ENCODE peak calls at places on chromosomes 12 and 14, in eight cellular contexts. One of them, this sample, is unnamed.

GRCh38 chr12:106226884-106227640 is 20.8 kb downstream of the CKAP4 start:
- DNase-seq in A549: peak
- DNase-seq in NCI-H2171 treated with DMSO at 0.1 percent for 48 hours: peak
- DNase-seq in activated CD8-positive, alpha-beta memory T cell treated with anti-CD3 and anti-CD28 coated beads, Interleukin-2, amount 50 U/mL, for 48 hours: no peak
- DNase-seq in HFFc6: peak
- DNase-seq in iPS-NIHi11: peak
- DNase-seq in retina: peak
- DNase-seq in nucleus accumbens: no peak
- DNase-seq in this sample: peak

GRCh38 chr12:132189378-132190011 is 45.2 kb downstream of the NOC4L start:
- DNase-seq in A549: peak
- DNase-seq in NCI-H2171 treated with DMSO at 0.1 percent for 48 hours: peak
- DNase-seq in activated CD8-positive, alpha-beta memory T cell treated with anti-CD3 and anti-CD28 coated beads, Interleukin-2, amount 50 U/mL, for 48 hours: peak
- DNase-seq in HFFc6: peak
- DNase-seq in iPS-NIHi11: peak
- DNase-seq in retina: peak
- DNase-seq in nucleus accumbens: peak
- DNase-seq in this sample: peak

GRCh38 chr14:97177635-97178034 is 380.5 kb downstream of the VRK1 start:
- DNase-seq in A549: no peak
- DNase-seq in NCI-H2171 treated with DMSO at 0.1 percent for 48 hours: no peak
- DNase-seq in activated CD8-positive, alpha-beta memory T cell treated with anti-CD3 and anti-CD28 coated beads, Interleukin-2, amount 50 U/mL, for 48 hours: no peak
- DNase-seq in HFFc6: no peak
- DNase-seq in iPS-NIHi11: no peak
- DNase-seq in retina: no peak
- DNase-seq in nucleus accumbens: no peak
- DNase-seq in this sample: no peak

GRCh38 chr14:79924583-79924982 is 286.7 kb downstream of the DIO2 start:
- DNase-seq in A549: no peak
- DNase-seq in NCI-H2171 treated with DMSO at 0.1 percent for 48 hours: no peak
- DNase-seq in activated CD8-positive, alpha-beta memory T cell treated with anti-CD3 and anti-CD28 coated beads, Interleukin-2, amount 50 U/mL, for 48 hours: no peak
- DNase-seq in HFFc6: no peak
- DNase-seq in iPS-NIHi11: no peak
- DNase-seq in retina: no peak
- DNase-seq in nucleus accumbens: no peak
- DNase-seq in this sample: no peak

GRCh38 chr12:45547822-45548221 is 181.7 kb upstream of the ARID2 start:
- DNase-seq in A549: no peak
- DNase-seq in NCI-H2171 treated with DMSO at 0.1 percent for 48 hours: no peak
- DNase-seq in activated CD8-positive, alpha-beta memory T cell treated with anti-CD3 and anti-CD28 coated beads, Interleukin-2, amount 50 U/mL, for 48 hours: no peak
- DNase-seq in HFFc6: peak
- DNase-seq in iPS-NIHi11: no peak
- DNase-seq in retina: no peak
- DNase-seq in nucleus accumbens: no peak
- DNase-seq in this sample: no peak

GRCh38 chr12:113152835-113153814 is 3.6 kb downstream of the CFAP73 start:
- DNase-seq in A549: peak
- DNase-seq in NCI-H2171 treated with DMSO at 0.1 percent for 48 hours: peak
- DNase-seq in activated CD8-positive, alpha-beta memory T cell treated with anti-CD3 and anti-CD28 coated beads, Interleukin-2, amount 50 U/mL, for 48 hours: peak
- DNase-seq in HFFc6: peak
- DNase-seq in iPS-NIHi11: peak
- DNase-seq in retina: peak
- DNase-seq in nucleus accumbens: peak
- DNase-seq in this sample: peak

GRCh38 chr12:65999564-66000280 is 130.8 kb downstream of the LLPH start:
- DNase-seq in A549: no peak
- DNase-seq in NCI-H2171 treated with DMSO at 0.1 percent for 48 hours: no peak
- DNase-seq in activated CD8-positive, alpha-beta memory T cell treated with anti-CD3 and anti-CD28 coated beads, Interleukin-2, amount 50 U/mL, for 48 hours: no peak
- DNase-seq in HFFc6: peak
- DNase-seq in iPS-NIHi11: no peak
- DNase-seq in retina: no peak
- DNase-seq in nucleus accumbens: no peak
- DNase-seq in this sample: no peak

GRCh38 chr12:4934651-4935050 is 24.9 kb downstream of the KCNA1 start:
- DNase-seq in A549: no peak
- DNase-seq in NCI-H2171 treated with DMSO at 0.1 percent for 48 hours: no peak
- DNase-seq in activated CD8-positive, alpha-beta memory T cell treated with anti-CD3 and anti-CD28 coated beads, Interleukin-2, amount 50 U/mL, for 48 hours: no peak
- DNase-seq in HFFc6: no peak
- DNase-seq in iPS-NIHi11: no peak
- DNase-seq in retina: no peak
- DNase-seq in nucleus accumbens: no peak
- DNase-seq in this sample: no peak

GRCh38 chr12:85575115-85576096 is 260.8 kb downstream of the RASSF9 start:
- DNase-seq in A549: peak
- DNase-seq in NCI-H2171 treated with DMSO at 0.1 percent for 48 hours: peak
- DNase-seq in activated CD8-positive, alpha-beta memory T cell treated with anti-CD3 and anti-CD28 coated beads, Interleukin-2, amount 50 U/mL, for 48 hours: no peak
- DNase-seq in HFFc6: peak
- DNase-seq in iPS-NIHi11: peak
- DNase-seq in retina: peak
- DNase-seq in nucleus accumbens: no peak
- DNase-seq in this sample: peak

GRCh38 chr12:57874166-57875108 is 27.9 kb upstream of the CTDSP2 start:
- DNase-seq in A549: no peak
- DNase-seq in NCI-H2171 treated with DMSO at 0.1 percent for 48 hours: no peak
- DNase-seq in activated CD8-positive, alpha-beta memory T cell treated with anti-CD3 and anti-CD28 coated beads, Interleukin-2, amount 50 U/mL, for 48 hours: no peak
- DNase-seq in HFFc6: no peak
- DNase-seq in iPS-NIHi11: no peak
- DNase-seq in retina: no peak
- DNase-seq in nucleus accumbens: no peak
- DNase-seq in this sample: no peak

GRCh38 chr14:68791078-68791983 is 1.5 kb downstream of the ZFP36L1 start:
- DNase-seq in A549: no peak
- DNase-seq in NCI-H2171 treated with DMSO at 0.1 percent for 48 hours: peak
- DNase-seq in activated CD8-positive, alpha-beta memory T cell treated with anti-CD3 and anti-CD28 coated beads, Interleukin-2, amount 50 U/mL, for 48 hours: no peak
- DNase-seq in HFFc6: no peak
- DNase-seq in iPS-NIHi11: no peak
- DNase-seq in retina: peak
- DNase-seq in nucleus accumbens: no peak
- DNase-seq in this sample: no peak

GRCh38 chr12:91985002-91985767 is 160.5 kb downstream of the BTG1 start:
- DNase-seq in A549: no peak
- DNase-seq in NCI-H2171 treated with DMSO at 0.1 percent for 48 hours: no peak
- DNase-seq in activated CD8-positive, alpha-beta memory T cell treated with anti-CD3 and anti-CD28 coated beads, Interleukin-2, amount 50 U/mL, for 48 hours: no peak
- DNase-seq in HFFc6: peak
- DNase-seq in iPS-NIHi11: no peak
- DNase-seq in retina: no peak
- DNase-seq in nucleus accumbens: no peak
- DNase-seq in this sample: no peak

GRCh38 chr14:79989990-79990389 is 221.3 kb downstream of the DIO2 start:
- DNase-seq in A549: no peak
- DNase-seq in NCI-H2171 treated with DMSO at 0.1 percent for 48 hours: no peak
- DNase-seq in activated CD8-positive, alpha-beta memory T cell treated with anti-CD3 and anti-CD28 coated beads, Interleukin-2, amount 50 U/mL, for 48 hours: no peak
- DNase-seq in HFFc6: no peak
- DNase-seq in iPS-NIHi11: no peak
- DNase-seq in retina: no peak
- DNase-seq in nucleus accumbens: no peak
- DNase-seq in this sample: no peak

GRCh38 chr12:24109381-24110039 is 160.0 kb upstream of the SOX5 start:
- DNase-seq in A549: no peak
- DNase-seq in NCI-H2171 treated with DMSO at 0.1 percent for 48 hours: peak
- DNase-seq in activated CD8-positive, alpha-beta memory T cell treated with anti-CD3 and anti-CD28 coated beads, Interleukin-2, amount 50 U/mL, for 48 hours: no peak
- DNase-seq in HFFc6: no peak
- DNase-seq in iPS-NIHi11: peak
- DNase-seq in retina: no peak
- DNase-seq in nucleus accumbens: no peak
- DNase-seq in this sample: no peak

GRCh38 chr14:95044463-95045254 is 112.7 kb downstream of the DICER1 start:
- DNase-seq in A549: no peak
- DNase-seq in NCI-H2171 treated with DMSO at 0.1 percent for 48 hours: no peak
- DNase-seq in activated CD8-positive, alpha-beta memory T cell treated with anti-CD3 and anti-CD28 coated beads, Interleukin-2, amount 50 U/mL, for 48 hours: peak
- DNase-seq in HFFc6: no peak
- DNase-seq in iPS-NIHi11: peak
- DNase-seq in retina: no peak
- DNase-seq in nucleus accumbens: no peak
- DNase-seq in this sample: no peak

GRCh38 chr14:79161576-79161975 is 991.4 kb downstream of the NRXN3 start:
- DNase-seq in A549: no peak
- DNase-seq in NCI-H2171 treated with DMSO at 0.1 percent for 48 hours: no peak
- DNase-seq in activated CD8-positive, alpha-beta memory T cell treated with anti-CD3 and anti-CD28 coated beads, Interleukin-2, amount 50 U/mL, for 48 hours: no peak
- DNase-seq in HFFc6: no peak
- DNase-seq in iPS-NIHi11: peak
- DNase-seq in retina: peak
- DNase-seq in nucleus accumbens: no peak
- DNase-seq in this sample: no peak

GRCh38 chr14:41785696-41786095 is 179.0 kb downstream of the LRFN5 start:
- DNase-seq in A549: no peak
- DNase-seq in NCI-H2171 treated with DMSO at 0.1 percent for 48 hours: peak
- DNase-seq in activated CD8-positive, alpha-beta memory T cell treated with anti-CD3 and anti-CD28 coated beads, Interleukin-2, amount 50 U/mL, for 48 hours: no peak
- DNase-seq in HFFc6: no peak
- DNase-seq in iPS-NIHi11: peak
- DNase-seq in retina: no peak
- DNase-seq in nucleus accumbens: no peak
- DNase-seq in this sample: peak

GRCh38 chr12:14283489-14284144 is 81.9 kb upstream of the ATF7IP start:
- DNase-seq in A549: no peak
- DNase-seq in NCI-H2171 treated with DMSO at 0.1 percent for 48 hours: no peak
- DNase-seq in activated CD8-positive, alpha-beta memory T cell treated with anti-CD3 and anti-CD28 coated beads, Interleukin-2, amount 50 U/mL, for 48 hours: no peak
- DNase-seq in HFFc6: no peak
- DNase-seq in iPS-NIHi11: peak
- DNase-seq in retina: peak
- DNase-seq in nucleus accumbens: no peak
- DNase-seq in this sample: no peak

GRCh38 chr14:68439741-68440140 is 353.1 kb downstream of the ZFP36L1 start:
- DNase-seq in A549: no peak
- DNase-seq in NCI-H2171 treated with DMSO at 0.1 percent for 48 hours: no peak
- DNase-seq in activated CD8-positive, alpha-beta memory T cell treated with anti-CD3 and anti-CD28 coated beads, Interleukin-2, amount 50 U/mL, for 48 hours: no peak
- DNase-seq in HFFc6: no peak
- DNase-seq in iPS-NIHi11: no peak
- DNase-seq in retina: no peak
- DNase-seq in nucleus accumbens: no peak
- DNase-seq in this sample: no peak

GRCh38 chr12:48197549-48197966 is 5.5 kb downstream of the OR10AD1 start:
- DNase-seq in A549: peak
- DNase-seq in NCI-H2171 treated with DMSO at 0.1 percent for 48 hours: no peak
- DNase-seq in activated CD8-positive, alpha-beta memory T cell treated with anti-CD3 and anti-CD28 coated beads, Interleukin-2, amount 50 U/mL, for 48 hours: no peak
- DNase-seq in HFFc6: peak
- DNase-seq in iPS-NIHi11: peak
- DNase-seq in retina: no peak
- DNase-seq in nucleus accumbens: no peak
- DNase-seq in this sample: peak

GRCh38 chr12:50230217-50230616 is 53.1 kb downstream of the LIMA1 start:
- DNase-seq in A549: no peak
- DNase-seq in NCI-H2171 treated with DMSO at 0.1 percent for 48 hours: no peak
- DNase-seq in activated CD8-positive, alpha-beta memory T cell treated with anti-CD3 and anti-CD28 coated beads, Interleukin-2, amount 50 U/mL, for 48 hours: no peak
- DNase-seq in HFFc6: no peak
- DNase-seq in iPS-NIHi11: no peak
- DNase-seq in retina: no peak
- DNase-seq in nucleus accumbens: no peak
- DNase-seq in this sample: no peak

GRCh38 chr12:1592444-1593231 is 1.7 kb downstream of the FBXL14 start:
- DNase-seq in A549: no peak
- DNase-seq in NCI-H2171 treated with DMSO at 0.1 percent for 48 hours: peak
- DNase-seq in activated CD8-positive, alpha-beta memory T cell treated with anti-CD3 and anti-CD28 coated beads, Interleukin-2, amount 50 U/mL, for 48 hours: peak
- DNase-seq in HFFc6: peak
- DNase-seq in iPS-NIHi11: no peak
- DNase-seq in retina: peak
- DNase-seq in nucleus accumbens: peak
- DNase-seq in this sample: no peak

GRCh38 chr14:95935228-95935822 is 58.7 kb downstream of the TUNAR start:
- DNase-seq in A549: no peak
- DNase-seq in NCI-H2171 treated with DMSO at 0.1 percent for 48 hours: no peak
- DNase-seq in activated CD8-positive, alpha-beta memory T cell treated with anti-CD3 and anti-CD28 coated beads, Interleukin-2, amount 50 U/mL, for 48 hours: no peak
- DNase-seq in HFFc6: peak
- DNase-seq in iPS-NIHi11: peak
- DNase-seq in retina: no peak
- DNase-seq in nucleus accumbens: no peak
- DNase-seq in this sample: no peak

GRCh38 chr14:84749191-84749945 is 780.6 kb upstream of the FLRT2 start:
- DNase-seq in A549: no peak
- DNase-seq in NCI-H2171 treated with DMSO at 0.1 percent for 48 hours: no peak
- DNase-seq in activated CD8-positive, alpha-beta memory T cell treated with anti-CD3 and anti-CD28 coated beads, Interleukin-2, amount 50 U/mL, for 48 hours: no peak
- DNase-seq in HFFc6: no peak
- DNase-seq in iPS-NIHi11: no peak
- DNase-seq in retina: no peak
- DNase-seq in nucleus accumbens: no peak
- DNase-seq in this sample: no peak

GRCh38 chr12:74401035-74401434 is 136.6 kb upstream of the ATXN7L3B start:
- DNase-seq in A549: peak
- DNase-seq in NCI-H2171 treated with DMSO at 0.1 percent for 48 hours: no peak
- DNase-seq in activated CD8-positive, alpha-beta memory T cell treated with anti-CD3 and anti-CD28 coated beads, Interleukin-2, amount 50 U/mL, for 48 hours: no peak
- DNase-seq in HFFc6: no peak
- DNase-seq in iPS-NIHi11: no peak
- DNase-seq in retina: no peak
- DNase-seq in nucleus accumbens: no peak
- DNase-seq in this sample: no peak

GRCh38 chr12:132161046-132161781 is 17.0 kb downstream of the NOC4L start:
- DNase-seq in A549: no peak
- DNase-seq in NCI-H2171 treated with DMSO at 0.1 percent for 48 hours: no peak
- DNase-seq in activated CD8-positive, alpha-beta memory T cell treated with anti-CD3 and anti-CD28 coated beads, Interleukin-2, amount 50 U/mL, for 48 hours: no peak
- DNase-seq in HFFc6: no peak
- DNase-seq in iPS-NIHi11: no peak
- DNase-seq in retina: no peak
- DNase-seq in nucleus accumbens: no peak
- DNase-seq in this sample: no peak

GRCh38 chr12:122533841-122534240 is 6.8 kb downstream of the KNTC1 start:
- DNase-seq in A549: no peak
- DNase-seq in NCI-H2171 treated with DMSO at 0.1 percent for 48 hours: no peak
- DNase-seq in activated CD8-positive, alpha-beta memory T cell treated with anti-CD3 and anti-CD28 coated beads, Interleukin-2, amount 50 U/mL, for 48 hours: no peak
- DNase-seq in HFFc6: no peak
- DNase-seq in iPS-NIHi11: no peak
- DNase-seq in retina: no peak
- DNase-seq in nucleus accumbens: no peak
- DNase-seq in this sample: no peak

GRCh38 chr14:96086032-96086431 is 46.9 kb downstream of the C14orf132 start:
- DNase-seq in A549: peak
- DNase-seq in NCI-H2171 treated with DMSO at 0.1 percent for 48 hours: no peak
- DNase-seq in activated CD8-positive, alpha-beta memory T cell treated with anti-CD3 and anti-CD28 coated beads, Interleukin-2, amount 50 U/mL, for 48 hours: no peak
- DNase-seq in HFFc6: peak
- DNase-seq in iPS-NIHi11: no peak
- DNase-seq in retina: no peak
- DNase-seq in nucleus accumbens: no peak
- DNase-seq in this sample: no peak

GRCh38 chr12:120346681-120347080 is 19.1 kb upstream of the PLA2G1B start:
- DNase-seq in A549: no peak
- DNase-seq in NCI-H2171 treated with DMSO at 0.1 percent for 48 hours: no peak
- DNase-seq in activated CD8-positive, alpha-beta memory T cell treated with anti-CD3 and anti-CD28 coated beads, Interleukin-2, amount 50 U/mL, for 48 hours: no peak
- DNase-seq in HFFc6: no peak
- DNase-seq in iPS-NIHi11: no peak
- DNase-seq in retina: no peak
- DNase-seq in nucleus accumbens: no peak
- DNase-seq in this sample: no peak

GRCh38 chr12:5083955-5084849 is 40.5 kb downstream of the KCNA5 start:
- DNase-seq in A549: peak
- DNase-seq in NCI-H2171 treated with DMSO at 0.1 percent for 48 hours: peak
- DNase-seq in activated CD8-positive, alpha-beta memory T cell treated with anti-CD3 and anti-CD28 coated beads, Interleukin-2, amount 50 U/mL, for 48 hours: no peak
- DNase-seq in HFFc6: peak
- DNase-seq in iPS-NIHi11: peak
- DNase-seq in retina: peak
- DNase-seq in nucleus accumbens: no peak
- DNase-seq in this sample: no peak

GRCh38 chr12:39499296-39499695 is 56.4 kb upstream of the KIF21A start:
- DNase-seq in A549: no peak
- DNase-seq in NCI-H2171 treated with DMSO at 0.1 percent for 48 hours: no peak
- DNase-seq in activated CD8-positive, alpha-beta memory T cell treated with anti-CD3 and anti-CD28 coated beads, Interleukin-2, amount 50 U/mL, for 48 hours: no peak
- DNase-seq in HFFc6: no peak
- DNase-seq in iPS-NIHi11: no peak
- DNase-seq in retina: no peak
- DNase-seq in nucleus accumbens: no peak
- DNase-seq in this sample: no peak

GRCh38 chr12:21334771-21335325 is at the start of gene SLCO1A2:
- DNase-seq in A549: no peak
- DNase-seq in NCI-H2171 treated with DMSO at 0.1 percent for 48 hours: no peak
- DNase-seq in activated CD8-positive, alpha-beta memory T cell treated with anti-CD3 and anti-CD28 coated beads, Interleukin-2, amount 50 U/mL, for 48 hours: no peak
- DNase-seq in HFFc6: no peak
- DNase-seq in iPS-NIHi11: no peak
- DNase-seq in retina: no peak
- DNase-seq in nucleus accumbens: no peak
- DNase-seq in this sample: no peak

GRCh38 chr14:89061696-89062095 is 237.2 kb downstream of the TTC8 start:
- DNase-seq in A549: no peak
- DNase-seq in NCI-H2171 treated with DMSO at 0.1 percent for 48 hours: no peak
- DNase-seq in activated CD8-positive, alpha-beta memory T cell treated with anti-CD3 and anti-CD28 coated beads, Interleukin-2, amount 50 U/mL, for 48 hours: no peak
- DNase-seq in HFFc6: no peak
- DNase-seq in iPS-NIHi11: no peak
- DNase-seq in retina: no peak
- DNase-seq in nucleus accumbens: no peak
- DNase-seq in this sample: no peak

GRCh38 chr12:61308220-61308619 is 952.0 kb upstream of the USP15 start:
- DNase-seq in A549: no peak
- DNase-seq in NCI-H2171 treated with DMSO at 0.1 percent for 48 hours: no peak
- DNase-seq in activated CD8-positive, alpha-beta memory T cell treated with anti-CD3 and anti-CD28 coated beads, Interleukin-2, amount 50 U/mL, for 48 hours: no peak
- DNase-seq in HFFc6: no peak
- DNase-seq in iPS-NIHi11: no peak
- DNase-seq in retina: no peak
- DNase-seq in nucleus accumbens: no peak
- DNase-seq in this sample: no peak

This sample was measured in DMS 273 treated with DMSO at 0.1 percent for 48 hours.